ENCODE peak calls at places on chromosome 1, in six cellular contexts. Z is activated CD8-positive, alpha-beta memory T cell treated with anti-CD3 and anti-CD28 coated beads, Interleukin-2, amount 50 U/mL, for 48 hours; P is GM10248; F is AG04450; T is NCI-H345; V is T follicular helper cell. D is an unnamed sample.

GRCh38 chr1:37234941-37235418 is 200.7 kb upstream of the GRIK3 start:
- DNase-seq in Z (no peak), P (no peak), F (no peak), T (no peak), V (no peak), D (no peak)

GRCh38 chr1:207885129-207886032 is 25.5 kb downstream of the CD34 start:
- DNase-seq in Z (peak; percentile 87), P (peak; percentile 82), F (peak; percentile 76), T (peak; percentile 70), V (peak; percentile 56), D (peak; percentile 48)

GRCh38 chr1:201782353-201782752 is 46.6 kb upstream of the IPO9 start:
- DNase-seq in Z (no peak), P (no peak), F (no peak), T (no peak), V (no peak), D (no peak)

GRCh38 chr1:66412689-66413088 is 121.3 kb upstream of the SGIP1 start:
- DNase-seq in Z (no peak), P (no peak), F (no peak), T (no peak), V (no peak), D (no peak)

GRCh38 chr1:51644533-51645197 is 27.8 kb downstream of the OSBPL9 start:
- DNase-seq in Z (no peak), P (no peak), F (no peak), T (no peak), V (no peak), D (no peak)

GRCh38 chr1:192067360-192067759 is 90.9 kb upstream of the RGS18 start:
- DNase-seq in Z (no peak), P (no peak), F (peak; percentile 8), T (no peak), V (no peak), D (no peak)

GRCh38 chr1:178397678-178398077 is 99.1 kb downstream of the CLEC20A start:
- DNase-seq in Z (no peak), P (no peak), F (no peak), T (no peak), V (no peak), D (no peak)

GRCh38 chr1:196136396-196136795 is 471.8 kb downstream of the KCNT2 start:
- DNase-seq in Z (no peak), P (no peak), F (no peak), T (no peak), V (no peak), D (no peak)

GRCh38 chr1:59815892-59816291 is 1.1 kb downstream of the HOOK1 start:
- DNase-seq in Z (no peak), P (no peak), F (no peak), T (peak; percentile 32), V (no peak), D (no peak)

GRCh38 chr1:22957066-22957465 is 15.6 kb downstream of the LACTBL1 start:
- DNase-seq in Z (no peak), P (no peak), F (no peak), T (no peak), V (no peak), D (no peak)

GRCh38 chr1:64917328-64917861 is 49.0 kb downstream of the JAK1 start:
- DNase-seq in Z (no peak), P (no peak), F (peak; percentile 97), T (no peak), V (no peak), D (no peak)

GRCh38 chr1:77847621-77848080 is 40.8 kb upstream of the NEXN start:
- DNase-seq in Z (no peak), P (no peak), F (no peak), T (no peak), V (no peak), D (no peak)

GRCh38 chr1:218345673-218346390 is 696 bp downstream of the TGFB2 start:
- DNase-seq in Z (peak; percentile 64), P (peak; percentile 58), F (no peak), T (peak; percentile 65), V (no peak), D (no peak)

GRCh38 chr1:205344010-205344808 is 12.5 kb downstream of the KLHDC8A start:
- DNase-seq in Z (peak; percentile 65), P (no peak), F (no peak), T (peak; percentile 50), V (peak; percentile 30), D (peak; percentile 20)

GRCh38 chr1:100265562-100265930 is 470 bp upstream of the RTCA start:
- DNase-seq in Z (no peak), P (no peak), F (no peak), T (no peak), V (no peak), D (no peak)

GRCh38 chr1:87513270-87513669 is 184.6 kb downstream of the LMO4 start:
- DNase-seq in Z (no peak), P (no peak), F (peak; percentile 53), T (no peak), V (no peak), D (no peak)

GRCh38 chr1:118148034-118148433 is 37.0 kb downstream of the SPAG17 start:
- DNase-seq in Z (no peak), P (no peak), F (no peak), T (no peak), V (no peak), D (no peak)

GRCh38 chr1:21570885-21571284 is 61.7 kb downstream of the ALPL start:
- DNase-seq in Z (no peak), P (no peak), F (no peak), T (no peak), V (no peak), D (no peak)

GRCh38 chr1:161172776-161173376 is 4.4 kb downstream of the B4GALT3 start:
- DNase-seq in Z (no peak), P (no peak), F (peak; percentile 81), T (no peak), V (no peak), D (no peak)

GRCh38 chr1:47210666-47211065 is 20.8 kb upstream of the PDZK1IP1 start:
- DNase-seq in Z (no peak), P (no peak), F (no peak), T (no peak), V (no peak), D (no peak)

GRCh38 chr1:91404151-91405012 is at the start of gene HFM1:
- DNase-seq in Z (peak; percentile 84), P (peak; percentile 77), F (no peak), T (peak; percentile 87), V (no peak), D (peak; percentile 89)

GRCh38 chr1:155920717-155921116 is 9.6 kb upstream of the RIT1 start:
- DNase-seq in Z (no peak), P (no peak), F (no peak), T (no peak), V (no peak), D (no peak)

GRCh38 chr1:231218078-231218477 is 22.9 kb upstream of the GNPAT start:
- DNase-seq in Z (no peak), P (no peak), F (no peak), T (no peak), V (no peak), D (no peak)

GRCh38 chr1:87115317-87115885 is 201.0 kb downstream of the HS2ST1 start:
- DNase-seq in Z (no peak), P (no peak), F (peak; percentile 66), T (no peak), V (no peak), D (no peak)

GRCh38 chr1:13699936-13700520 is at the start of gene PRDM2:
- DNase-seq in Z (peak; percentile 84), P (peak; percentile 76), F (no peak), T (peak; percentile 51), V (peak; percentile 39), D (peak; percentile 20)

GRCh38 chr1:88731475-88731874 is 47.4 kb downstream of the PKN2 start:
- DNase-seq in Z (no peak), P (no peak), F (peak; percentile 82), T (peak; percentile 39), V (no peak), D (no peak)

GRCh38 chr1:24142546-24143431 is at the start of gene IL22RA1:
- DNase-seq in Z (no peak), P (no peak), F (no peak), T (no peak), V (no peak), D (no peak)

GRCh38 chr1:174996474-174996873 is 3.3 kb upstream of the CACYBP start:
- DNase-seq in Z (no peak), P (no peak), F (no peak), T (no peak), V (no peak), D (no peak)

GRCh38 chr1:47487826-47488450 is 50.1 kb downstream of the FOXD2 start:
- DNase-seq in Z (no peak), P (no peak), F (no peak), T (no peak), V (no peak), D (no peak)

GRCh38 chr1:98557808-98558390 is 103.6 kb upstream of the SNX7 start:
- DNase-seq in Z (no peak), P (no peak), F (no peak), T (no peak), V (no peak), D (no peak)

GRCh38 chr1:232999960-233000625 is 49.7 kb downstream of the NTPCR start:
- DNase-seq in Z (no peak), P (no peak), F (no peak), T (no peak), V (no peak), D (no peak)

GRCh38 chr1:46520063-46520911 is 30.7 kb downstream of the DMBX1 start:
- DNase-seq in Z (no peak), P (no peak), F (peak; percentile 27), T (no peak), V (no peak), D (no peak)

GRCh38 chr1:234841710-234842231 is 231.8 kb upstream of the IRF2BP2 start:
- DNase-seq in Z (no peak), P (peak; percentile 69), F (no peak), T (no peak), V (no peak), D (no peak)